ENCODE peak calls at places on chromosomes 4 and X, in ten cellular contexts. Y is H9, R is right atrium auricular region, N is AG04450, X is pancreas, J is H1, U is Peyer's patch, P is mesendoderm, E is dorsolateral prefrontal cortex, M is endothelial cell of umbilical vein. O is an unnamed sample.

GRCh38 chr4:141155586-141155985 is 22.3 kb upstream of the RNF150 start:
- DNase-seq in Y (no peak), R (no peak), N (no peak), X (no peak), J (no peak), U (no peak), P (peak; percentile 11), E (no peak), M (no peak), O (no peak)

GRCh38 chr4:31088600-31089230 is 368.5 kb downstream of the PCDH7 start:
- DNase-seq in Y (no peak), R (no peak), N (peak; percentile 37), X (no peak), J (no peak), U (no peak), P (no peak), E (no peak), M (peak; percentile 85), O (no peak)

GRCh38 chr4:55409468-55410171 is 13.9 kb downstream of the TMEM165 start:
- DNase-seq in Y (peak; percentile 31), R (no peak), N (no peak), X (no peak), J (no peak), U (peak; percentile 36), P (peak; percentile 87), E (no peak), M (no peak), O (no peak)

GRCh38 chr4:53098681-53099121 is 236.6 kb downstream of the RASL11B start:
- DNase-seq in Y (no peak), R (no peak), N (peak; percentile 55), X (no peak), J (no peak), U (no peak), P (no peak), E (no peak), M (peak; percentile 88), O (no peak)

GRCh38 chrX:44344194-44344593 is 722 bp upstream of the EFHC2 start:
- DNase-seq in Y (peak; percentile 29), R (no peak), N (no peak), X (no peak), J (no peak), U (peak; percentile 65), P (peak; percentile 9), E (no peak), M (no peak), O (no peak)

GRCh38 chr4:120922390-120923200 is at the start of gene PRDM5:
- DNase-seq in Y (peak; percentile 78), R (peak; percentile 60), N (no peak), X (peak; percentile 71), J (peak; percentile 87), U (no peak), P (peak; percentile 76), E (no peak), M (peak; percentile 52), O (peak; percentile 72)

GRCh38 chr4:168441412-168441811 is 38.9 kb downstream of the DDX60L start:
- DNase-seq in Y (no peak), R (no peak), N (no peak), X (no peak), J (no peak), U (no peak), P (no peak), E (no peak), M (no peak), O (no peak)

GRCh38 chr4:8579526-8580320 is 469 bp upstream of the GPR78 start:
- DNase-seq in Y (no peak), R (no peak), N (no peak), X (no peak), J (no peak), U (no peak), P (no peak), E (no peak), M (no peak), O (no peak)

GRCh38 chrX:134453631-134454030 is 6.3 kb upstream of the HPRT1 start:
- DNase-seq in Y (no peak), R (no peak), N (no peak), X (peak; percentile 24), J (no peak), U (no peak), P (peak; percentile 5), E (no peak), M (no peak), O (no peak)

GRCh38 chrX:12891915-12892506 is 14.4 kb upstream of the TLR8 start:
- DNase-seq in Y (no peak), R (no peak), N (no peak), X (no peak), J (no peak), U (no peak), P (no peak), E (no peak), M (no peak), O (no peak)

GRCh38 chr4:87018751-87019150 is 83.9 kb downstream of the AFF1 start:
- DNase-seq in Y (no peak), R (no peak), N (no peak), X (no peak), J (no peak), U (no peak), P (no peak), E (no peak), M (no peak), O (no peak)

GRCh38 chr4:145623831-145624230 is 4.6 kb downstream of the MMAA start:
- DNase-seq in Y (no peak), R (no peak), N (no peak), X (no peak), J (no peak), U (no peak), P (no peak), E (no peak), M (peak; percentile 53), O (no peak)

GRCh38 chrX:103806862-103807474 is 25.1 kb downstream of the RAB9B start:
- DNase-seq in Y (no peak), R (no peak), N (no peak), X (no peak), J (no peak), U (no peak), P (no peak), E (no peak), M (no peak), O (no peak)

GRCh38 chr4:78764498-78764961 is 11.6 kb upstream of the BMP2K start:
- DNase-seq in Y (no peak), R (no peak), N (no peak), X (no peak), J (no peak), U (no peak), P (peak; percentile 39), E (no peak), M (no peak), O (no peak)

GRCh38 chrX:38965883-38966282 is 164.6 kb downstream of the MID1IP1 start:
- DNase-seq in Y (no peak), R (no peak), N (no peak), X (no peak), J (no peak), U (no peak), P (peak; percentile 23), E (no peak), M (no peak), O (no peak)

GRCh38 chr4:38673109-38673978 is 9.3 kb downstream of the KLF3 start:
- DNase-seq in Y (peak; percentile 46), R (peak; percentile 71), N (no peak), X (peak; percentile 68), J (no peak), U (no peak), P (no peak), E (no peak), M (peak; percentile 30), O (no peak)

GRCh38 chrX:130575831-130576404 is 174.1 kb downstream of the RBMX2 start:
- DNase-seq in Y (peak; percentile 38), R (no peak), N (peak; percentile 1), X (peak; percentile 29), J (peak; percentile 43), U (no peak), P (peak; percentile 40), E (no peak), M (peak; percentile 35), O (peak; percentile 54)

GRCh38 chrX:82585868-82586267 is 922.2 kb upstream of the POU3F4 start:
- DNase-seq in Y (no peak), R (no peak), N (no peak), X (no peak), J (no peak), U (no peak), P (no peak), E (no peak), M (no peak), O (no peak)

DNA sequence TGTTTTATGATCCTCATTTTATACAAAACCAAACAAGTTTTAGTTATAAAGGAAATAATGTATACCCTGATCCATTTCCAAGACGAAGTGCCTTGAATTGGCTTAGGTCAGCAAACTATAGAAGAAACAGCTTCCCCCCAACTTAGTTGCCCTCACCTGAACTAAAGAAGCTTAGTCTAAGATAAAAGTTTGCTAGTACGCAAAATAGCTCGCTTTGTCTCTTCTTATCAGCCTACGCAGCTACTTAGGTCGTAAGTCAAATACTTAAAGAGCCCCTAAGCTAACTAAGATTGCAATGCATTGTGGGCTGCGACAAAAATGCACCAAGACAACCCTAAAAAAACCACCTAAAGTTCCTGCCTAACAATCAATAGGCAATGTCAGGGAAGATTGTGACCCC is 12.8 kb downstream of the CLNK start:
- DNase-seq in Y (no peak), R (no peak), N (no peak), X (no peak), J (no peak), U (no peak), P (no peak), E (no peak), M (no peak), O (no peak)
- H3K27ac ChIP-seq in Y (no peak overlapping the region), R (no peak overlapping the region), N (no peak overlapping the region), X (no peak overlapping the region), J (no peak overlapping the region), U (no peak overlapping the region), P (no peak overlapping the region), E (no peak overlapping the region), M (no peak overlapping the region), O (no peak overlapping the region)

DNA sequence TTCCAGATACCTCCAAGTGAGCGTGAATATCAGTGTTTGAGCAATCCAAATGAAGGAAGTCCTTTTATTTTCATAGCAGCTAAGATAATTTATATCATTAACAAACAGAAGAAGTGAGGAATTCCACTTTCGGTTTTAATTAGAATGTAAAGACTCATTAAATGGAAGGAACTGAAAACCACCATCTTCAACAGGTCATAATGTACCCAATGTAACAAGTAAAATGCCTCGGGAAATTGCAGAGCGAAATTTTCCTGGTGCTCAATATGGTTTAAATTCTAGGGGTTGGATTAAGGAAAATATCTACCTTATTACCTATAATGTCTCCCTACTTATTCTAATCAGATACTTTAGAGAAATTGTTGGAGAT is 33.9 kb upstream of the SLC9A7 start:
- DNase-seq in Y (no peak), R (no peak), N (no peak), X (no peak), J (no peak), U (no peak), P (no peak), E (no peak), M (no peak), O (no peak)
- H3K27ac ChIP-seq in Y (no peak overlapping the region), R (no peak overlapping the region), N (no peak overlapping the region), X (no peak overlapping the region), J (no peak overlapping the region), U (no peak overlapping the region), P (no peak overlapping the region), E (no peak overlapping the region), M (peak overlapping the region; percentile 94), O (no peak overlapping the region)

GRCh38 chrX:75957107-75957610 is 172.1 kb upstream of the MAGEE2 start:
- DNase-seq in Y (no peak), R (no peak), N (no peak), X (no peak), J (no peak), U (no peak), P (peak; percentile 18), E (no peak), M (no peak), O (no peak)
- H3K27ac ChIP-seq in Y (no peak overlapping the region), R (no peak overlapping the region), N (no peak overlapping the region), X (no peak overlapping the region), J (no peak overlapping the region), U (no peak overlapping the region), P (no peak overlapping the region), E (no peak overlapping the region), M (no peak overlapping the region), O (no peak overlapping the region)

GRCh38 chr4:75702919-75703411 is 21.4 kb upstream of the USO1 start:
- DNase-seq in Y (peak; percentile 36), R (no peak), N (no peak), X (no peak), J (peak; percentile 41), U (no peak), P (peak; percentile 82), E (no peak), M (no peak), O (no peak)
- H3K27ac ChIP-seq in Y (peak overlapping the region; percentile 27), R (no peak overlapping the region), N (no peak overlapping the region), X (no peak overlapping the region), J (peak overlapping the region; percentile 31), U (no peak overlapping the region), P (no peak overlapping the region), E (no peak overlapping the region), M (no peak overlapping the region), O (no peak overlapping the region)